ENCODE peak calls at places on chromosome X, in four cellular contexts. I is HCT116, W is K562, H is ovary. C is an unnamed sample. For H3K27me3, the result is how much of the 10 kb centered on the place peaks cover.

GRCh38 chrX:78199851-78200250 is 60.4 kb upstream of the TAF9B start:
- DNase-seq in I (peak), W (peak), H (no peak), C (no peak)

GRCh38 chrX:12950851-12951589 is 23.9 kb upstream of the TMSB4X start:
- DNase-seq in I (no peak), W (peak), H (no peak), C (peak)

GRCh38 chrX:97672138-97672537 is 788.4 kb downstream of the RPA4 start:
- DNase-seq in I (no peak), W (no peak), H (no peak), C (no peak)

GRCh38 chrX:115972717-115973116 is 197.8 kb upstream of the AGTR2 start:
- DNase-seq in I (no peak), W (no peak), H (no peak), C (no peak)

GRCh38 chrX:9351112-9351511 is 113.7 kb upstream of the TBL1X start:
- DNase-seq in I (no peak), W (no peak), H (no peak), C (no peak)

GRCh38 chrX:43676960-43677582 is 21.0 kb downstream of the MAOA start:
- DNase-seq in I (no peak), W (no peak), H (no peak), C (no peak)

GRCh38 chrX:3346436-3347329 is at the start of gene MXRA5:
- DNase-seq in I (no peak), W (no peak), H (no peak), C (no peak)

GRCh38 chrX:66988331-66988730 is 349.5 kb upstream of the EDA2R start:
- DNase-seq in I (no peak), W (no peak), H (no peak), C (no peak)

GRCh38 chrX:16462912-16463311 is 187.0 kb upstream of the S100G start:
- DNase-seq in I (no peak), W (no peak), H (no peak), C (no peak)

DNA sequence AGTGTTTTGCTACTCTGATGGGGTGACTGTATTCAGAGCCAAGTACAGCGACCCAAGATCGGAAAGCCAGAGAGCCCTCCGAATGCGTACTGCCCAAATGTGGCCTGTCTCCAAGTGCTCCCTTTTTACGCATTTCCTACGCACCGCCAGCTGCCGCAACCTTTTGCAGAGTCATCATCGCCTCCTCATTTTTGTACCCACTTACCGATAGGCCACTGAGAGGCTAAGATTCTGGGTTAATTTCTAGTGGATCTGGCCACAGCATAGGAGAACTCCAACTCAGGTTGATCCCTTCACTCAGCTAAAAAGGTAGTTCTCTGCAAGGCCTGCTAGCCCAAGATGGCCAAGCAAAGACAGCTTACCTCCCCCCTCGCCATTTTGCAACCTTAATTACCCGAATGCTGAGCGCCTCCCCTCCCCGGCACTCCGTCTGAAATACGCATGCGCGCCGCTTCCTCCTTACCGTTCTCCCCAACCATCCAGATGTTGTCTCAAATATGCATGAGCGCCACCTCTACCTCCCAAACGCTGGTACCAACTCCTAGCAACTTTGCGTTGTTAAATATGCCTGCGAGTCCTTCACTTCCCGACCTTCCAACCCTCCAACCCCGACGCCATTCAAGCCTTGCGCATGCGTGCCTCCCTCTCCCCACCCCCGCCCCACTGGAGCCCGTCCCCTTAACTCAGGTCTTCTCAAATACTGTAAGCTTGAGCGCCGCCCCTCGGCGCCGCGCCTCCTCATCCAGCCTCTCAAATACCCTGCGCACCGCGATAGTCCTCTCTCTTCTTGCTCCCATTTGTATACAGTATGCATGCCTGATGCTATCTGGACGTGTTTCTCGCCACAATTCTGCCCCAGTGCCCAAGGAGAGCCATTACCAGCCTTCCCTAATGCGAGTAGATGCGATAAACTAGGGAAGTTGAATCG is 11.8 kb upstream of the ZCCHC13 start:
- DNase-seq in I (peak), W (peak), H (peak), C (peak)
- TF ChIP-seq POLR2A in I (peak), W (peak), H (peak), C (no peak)

DNA sequence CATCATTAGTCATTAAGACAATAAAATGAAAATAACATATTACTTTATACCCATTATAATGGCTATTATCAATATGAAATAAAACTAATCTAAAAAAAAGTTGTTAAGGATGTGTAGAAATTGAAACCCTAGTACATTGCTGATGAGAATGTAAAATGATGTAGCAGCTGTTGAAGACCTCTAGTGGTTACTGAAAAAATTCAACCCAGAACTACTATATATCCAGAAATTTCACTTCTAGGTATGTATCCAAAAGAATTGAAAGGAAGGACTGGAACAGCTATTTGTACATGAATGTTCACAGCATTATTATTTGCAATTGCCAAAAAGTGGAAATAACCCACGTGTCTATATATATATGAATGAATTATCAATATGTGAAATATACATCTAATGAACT is 180.3 kb upstream of the KLHL4 start:
- DNase-seq in I (no peak), W (no peak), H (no peak), C (no peak)
- TF ChIP-seq CTCF in I (no peak), W (no peak), H (no peak), C (no peak)

GRCh38 chrX:153817291-153817690 is 13.1 kb downstream of the PDZD4 start:
- DNase-seq in I (no peak), W (no peak), H (no peak), C (peak)
- H3K27me3 ChIP-seq in I (under half), W (under half), H (under half), C (half or more)

DNA sequence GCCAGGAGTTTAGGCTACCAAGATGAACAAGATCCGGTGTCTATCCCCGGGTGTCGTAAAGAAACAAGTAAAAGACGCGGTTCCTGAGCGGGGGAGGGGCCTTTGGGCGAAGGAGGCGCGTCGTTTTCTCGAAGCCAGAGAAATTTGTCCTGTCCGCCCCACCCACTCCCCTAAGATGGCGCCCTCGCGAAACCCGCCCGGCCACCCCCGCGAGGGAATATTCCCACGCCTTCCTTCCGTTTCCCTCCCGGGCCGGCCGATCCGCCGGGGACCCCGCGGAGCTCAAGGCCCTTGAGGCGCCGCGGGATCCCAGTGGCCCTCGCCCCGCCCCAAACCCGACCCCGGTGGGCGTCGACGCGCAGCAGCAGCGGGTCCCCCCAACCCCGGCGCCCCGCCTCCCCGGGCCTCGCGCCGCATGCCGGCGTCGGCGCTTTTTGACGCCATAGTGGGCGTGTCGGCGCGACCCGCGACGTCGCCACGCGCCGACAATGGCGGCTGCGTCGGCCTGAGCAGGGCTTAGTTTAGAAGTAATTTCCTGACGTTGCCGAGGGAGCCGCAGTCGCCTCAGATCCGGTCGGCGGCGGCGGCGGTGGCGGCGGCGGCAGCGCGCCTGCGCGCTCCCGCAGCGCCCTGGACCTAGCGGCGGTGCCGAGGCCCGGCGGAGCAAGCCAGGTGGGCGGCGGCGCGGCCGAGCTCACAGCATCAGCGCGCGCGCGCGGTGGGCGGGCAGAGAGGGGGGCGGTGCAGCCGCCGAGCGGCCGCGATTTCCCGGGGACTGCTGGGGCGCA is 430 bp upstream of the HTATSF1 start:
- DNase-seq in I (peak), W (peak), H (peak), C (peak)
- TF ChIP-seq POLR2A in I (peak), W (peak), H (peak), C (no peak)

GRCh38 chrX:38882894-38883620 is 81.8 kb downstream of the MID1IP1 start:
- DNase-seq in I (peak), W (no peak), H (no peak), C (no peak)
- TF ChIP-seq CTCF in I (no peak), W (no peak), H (no peak), C (no peak)